ENCODE peak calls at places on chromosomes 2 and 18, in nine cellular contexts. X, L, Z, O, M, N, K, Y and C are unnamed samples.

GRCh38 chr2:38039511-38039910 is 36.4 kb downstream of the CYP1B1 start:
- DNase-seq in X (no peak), L (no peak), Z (no peak), O (no peak), M (no peak), N (no peak), K (no peak), Y (no peak), C (no peak)

GRCh38 chr2:98507940-98508689 is 63.5 kb downstream of the INPP4A start:
- DNase-seq in X (peak; percentile 72), L (no peak), Z (no peak), O (no peak), M (no peak), N (peak; percentile 84), K (no peak), Y (no peak), C (no peak)

GRCh38 chr2:16105178-16105663 is 164.9 kb downstream of the MYCN start:
- DNase-seq in X (no peak), L (no peak), Z (no peak), O (no peak), M (no peak), N (no peak), K (no peak), Y (no peak), C (no peak)

GRCh38 chr2:120261387-120262006 is 8.8 kb downstream of the RALB start:
- DNase-seq in X (no peak), L (no peak), Z (no peak), O (no peak), M (no peak), N (no peak), K (no peak), Y (no peak), C (no peak)

GRCh38 chr18:35193313-35193712 is 47.5 kb upstream of the ZNF397 start:
- DNase-seq in X (no peak), L (no peak), Z (no peak), O (no peak), M (no peak), N (no peak), K (no peak), Y (no peak), C (no peak)

GRCh38 chr2:74441690-74442482 is at the start of gene RTKN:
- DNase-seq in X (no peak), L (peak; percentile 70), Z (no peak), O (no peak), M (peak; percentile 83), N (no peak), K (no peak), Y (peak; percentile 91), C (no peak)

GRCh38 chr2:196966078-196966477 is 39.6 kb upstream of the PGAP1 start:
- DNase-seq in X (no peak), L (no peak), Z (no peak), O (no peak), M (no peak), N (no peak), K (no peak), Y (no peak), C (no peak)

GRCh38 chr2:216215991-216216390 is 106.8 kb downstream of the XRCC5 start:
- DNase-seq in X (no peak), L (no peak), Z (peak; percentile 40), O (peak; percentile 34), M (peak; percentile 32), N (peak; percentile 21), K (no peak), Y (no peak), C (no peak)

GRCh38 chr2:18845854-18846253 is 256.5 kb upstream of the NT5C1B start:
- DNase-seq in X (no peak), L (no peak), Z (no peak), O (peak; percentile 48), M (no peak), N (no peak), K (no peak), Y (no peak), C (no peak)

GRCh38 chr2:29016500-29016899 is 35.4 kb downstream of the TOGARAM2 start:
- DNase-seq in X (peak; percentile 68), L (no peak), Z (no peak), O (no peak), M (no peak), N (no peak), K (no peak), Y (no peak), C (no peak)
- H3K4me3 ChIP-seq in X (no peak overlapping the region), L (no peak overlapping the region), Z (no peak overlapping the region), O (no peak overlapping the region), M (no peak overlapping the region), N (no peak overlapping the region), K (no peak overlapping the region), Y (no peak overlapping the region), C (no peak overlapping the region)

GRCh38 chr2:159136405-159136804 is 150.1 kb downstream of the WDSUB1 start:
- DNase-seq in X (no peak), L (no peak), Z (no peak), O (no peak), M (no peak), N (no peak), K (no peak), Y (no peak), C (no peak)
- H3K36me3 ChIP-seq in X (no peaks in the 10 kb centered on the region), L (no peaks in the 10 kb centered on the region), Z (no peaks in the 10 kb centered on the region), O (no peaks in the 10 kb centered on the region), M (no peaks in the 10 kb centered on the region), N (no peaks in the 10 kb centered on the region), K (no peaks in the 10 kb centered on the region), Y (no peaks in the 10 kb centered on the region), C (peaks cover 7% of the 10 kb centered on the region)

GRCh38 chr2:235270951-235271350 is 222.9 kb upstream of the AGAP1 start:
- DNase-seq in X (no peak), L (no peak), Z (no peak), O (peak; percentile 53), M (no peak), N (no peak), K (no peak), Y (no peak), C (peak; percentile 74)

GRCh38 chr2:235271936-235272335 is 221.9 kb upstream of the AGAP1 start:
- DNase-seq in X (no peak), L (no peak), Z (no peak), O (no peak), M (no peak), N (no peak), K (no peak), Y (no peak), C (no peak)

GRCh38 chr2:235268535-235268934 is 225.3 kb upstream of the AGAP1 start:
- DNase-seq in X (no peak), L (no peak), Z (no peak), O (peak; percentile 74), M (peak; percentile 39), N (no peak), K (no peak), Y (no peak), C (peak; percentile 72)

GRCh38 chr2:235267251-235267650 is 226.6 kb upstream of the AGAP1 start:
- DNase-seq in X (no peak), L (no peak), Z (no peak), O (no peak), M (no peak), N (no peak), K (no peak), Y (no peak), C (no peak)

GRCh38 chr2:235270291-235270690 is 223.6 kb upstream of the AGAP1 start:
- DNase-seq in X (no peak), L (no peak), Z (no peak), O (no peak), M (no peak), N (no peak), K (no peak), Y (no peak), C (no peak)
- H3K4me3 ChIP-seq in X (no peak overlapping the region), L (no peak overlapping the region), Z (no peak overlapping the region), O (no peak overlapping the region), M (no peak overlapping the region), N (no peak overlapping the region), K (no peak overlapping the region), Y (no peak overlapping the region), C (no peak overlapping the region)

GRCh38 chr2:190684941-190685340 is 36.1 kb downstream of the NAB1 start:
- DNase-seq in X (no peak), L (no peak), Z (no peak), O (no peak), M (no peak), N (no peak), K (no peak), Y (no peak), C (no peak)
- H3K36me3 ChIP-seq in X (peaks cover 19% of the 10 kb centered on the region), L (peaks cover 47% of the 10 kb centered on the region), Z (peaks cover 14% of the 10 kb centered on the region), O (peaks cover 23% of the 10 kb centered on the region), M (peaks cover 20% of the 10 kb centered on the region), N (peaks cover 52% of the 10 kb centered on the region), K (peaks cover 27% of the 10 kb centered on the region), Y (no peaks in the 10 kb centered on the region), C (peaks cover 28% of the 10 kb centered on the region)